ENCODE peak calls at places on chromosome 1, in five cellular contexts. P, T, G, Y and B are unnamed samples.

GRCh38 chr1:13922440-13922839 is 222.5 kb downstream of the PRDM2 start:
- DNase-seq in T (no peak), Y (no peak), P (no peak), G (no peak), B (no peak)

GRCh38 chr1:23114424-23115079 is 54.1 kb downstream of the LUZP1 start:
- DNase-seq in Y (no peak), G (no peak), P (peak; percentile 48), T (no peak), B (no peak)

GRCh38 chr1:31576201-31576669 is at the start of gene TINAGL1:
- DNase-seq in T (peak; percentile 46), Y (peak; percentile 83), G (no peak), P (peak; percentile 48), B (no peak)

GRCh38 chr1:152461544-152461943 is 47.5 kb upstream of the CRNN start:
- DNase-seq in P (peak; percentile 51), Y (peak; percentile 33), T (no peak), G (peak; percentile 20), B (peak; percentile 26)

GRCh38 chr1:85128296-85128695 is 72.5 kb downstream of the SYDE2 start:
- DNase-seq in G (peak; percentile 34), P (no peak), T (no peak), Y (no peak), B (no peak)

GRCh38 chr1:155093938-155094621 is 15.4 kb downstream of the EFNA3 start:
- DNase-seq in G (no peak), T (no peak), Y (no peak), P (peak; percentile 74), B (no peak)

GRCh38 chr1:58929667-58930325 is 145.9 kb upstream of the JUN start:
- DNase-seq in G (no peak), Y (peak; percentile 70), P (no peak), T (no peak), B (no peak)

GRCh38 chr1:44021581-44022321 is 9.5 kb downstream of the SLC6A9 start:
- DNase-seq in Y (no peak), G (no peak), P (no peak), T (no peak), B (no peak)

GRCh38 chr1:21045351-21045750 is 131.3 kb downstream of the EIF4G3 start:
- DNase-seq in P (no peak), G (no peak), T (no peak), Y (no peak), B (no peak)

GRCh38 chr1:59136541-59137335 is 160.2 kb upstream of the FGGY start:
- DNase-seq in T (no peak), Y (peak; percentile 50), P (no peak), G (no peak), B (no peak)

GRCh38 chr1:39688706-39689105 is 2.5 kb downstream of the HPCAL4 start:
- DNase-seq in T (peak; percentile 5), G (no peak), Y (no peak), P (no peak), B (no peak)

GRCh38 chr1:205298191-205298994 is 23.2 kb downstream of the NUAK2 start:
- DNase-seq in P (peak; percentile 40), G (peak; percentile 85), T (no peak), Y (peak; percentile 97), B (no peak)

GRCh38 chr1:9653783-9654517 is 2.4 kb downstream of the PIK3CD start:
- DNase-seq in P (no peak), T (peak; percentile 35), G (no peak), Y (no peak), B (no peak)

DNA sequence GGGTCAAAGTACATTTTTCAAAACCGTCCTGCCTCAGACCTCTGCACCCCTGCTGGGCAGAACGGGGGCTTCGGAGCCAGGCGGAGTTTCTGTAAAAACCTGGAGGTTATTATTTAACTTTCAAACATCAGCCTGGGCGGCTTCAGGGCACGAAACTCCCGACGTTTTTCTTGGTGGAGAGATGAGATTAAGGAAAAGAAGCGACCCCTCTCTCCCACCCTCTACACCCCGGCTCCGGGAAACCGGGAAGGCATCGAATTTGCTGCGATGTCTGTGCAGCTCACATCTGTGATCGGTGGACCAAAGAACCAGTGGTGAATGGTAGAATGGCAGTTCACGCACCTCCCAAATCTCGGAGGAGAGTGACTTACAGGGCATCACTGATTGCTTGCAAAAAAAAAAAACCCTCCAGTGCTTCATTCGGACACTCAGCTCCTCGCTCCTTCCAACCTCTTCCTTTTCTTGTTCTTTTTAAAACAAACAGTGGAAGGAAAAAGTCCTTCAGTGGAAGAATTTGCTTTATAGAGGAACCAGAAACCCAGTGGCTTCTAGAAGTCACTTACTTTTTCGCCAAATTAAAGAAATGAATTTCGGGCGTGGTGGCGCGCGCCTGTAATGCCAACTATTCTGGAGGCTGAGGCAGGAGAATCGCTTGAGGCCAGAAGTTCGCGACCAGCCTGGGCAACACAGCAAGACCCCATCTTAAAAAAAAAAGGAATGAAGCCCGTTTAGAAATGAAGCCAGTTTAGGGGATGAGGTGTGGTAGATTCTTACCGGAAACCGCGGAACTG is 875 bp downstream of the PHACTR4 start:
- DNase-seq in P (no peak), Y (no peak), T (peak; percentile 60), G (no peak), B (peak; percentile 56)
- TF ChIP-seq CTCF in P (no peak), Y (no peak), T (no peak), G (no peak), B (no peak)

GRCh38 chr1:183237046-183237445 is 51.0 kb downstream of the LAMC2 start:
- DNase-seq in Y (no peak), T (no peak), P (no peak), G (no peak), B (no peak)

GRCh38 chr1:183236158-183236725 is 50.2 kb downstream of the LAMC2 start:
- DNase-seq in Y (no peak), T (no peak), P (no peak), G (no peak), B (no peak)

GRCh38 chr1:183233113-183233512 is 47.0 kb downstream of the LAMC2 start:
- DNase-seq in T (no peak), G (no peak), P (no peak), Y (no peak), B (no peak)

GRCh38 chr1:183235503-183235902 is 49.4 kb downstream of the LAMC2 start:
- DNase-seq in P (no peak), Y (no peak), T (no peak), G (no peak), B (no peak)

DNA sequence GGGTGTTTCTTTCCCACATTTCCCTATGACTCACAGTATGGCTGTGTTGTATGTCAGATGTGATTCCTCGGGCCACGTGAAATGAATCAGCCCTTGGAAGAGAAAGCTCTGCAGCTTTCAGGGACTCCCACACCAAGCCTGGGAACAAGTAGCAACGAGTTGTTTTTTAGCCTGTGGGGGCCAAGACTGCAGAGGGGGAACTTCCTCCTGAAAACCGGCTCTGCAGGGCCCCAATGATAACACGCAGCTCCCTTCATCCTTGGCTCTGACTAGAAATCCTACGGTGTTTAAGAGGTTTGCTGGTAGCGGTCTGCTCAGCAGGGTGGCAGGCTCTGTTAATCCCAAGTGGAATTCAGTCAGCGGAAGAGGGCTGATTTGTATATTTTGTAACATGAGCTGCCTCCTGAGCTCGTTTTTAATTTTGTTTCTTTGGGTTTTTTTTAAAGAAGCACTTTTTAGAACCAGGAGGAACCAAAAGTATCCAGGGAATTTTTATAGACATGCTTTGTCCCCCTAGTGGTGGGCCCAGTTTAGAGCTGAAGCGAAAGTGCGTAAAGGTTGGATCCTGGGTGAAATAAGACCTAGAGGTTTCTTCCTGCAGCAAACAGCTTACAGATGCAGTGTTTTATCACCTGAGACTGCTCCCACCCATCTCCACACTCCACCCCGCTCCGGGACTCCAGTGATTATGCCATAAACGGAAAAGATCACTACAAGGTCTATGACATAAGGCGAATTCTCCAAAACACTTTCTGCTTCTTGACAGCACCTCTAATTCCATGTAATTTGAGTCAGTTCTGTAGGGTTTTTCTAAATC is 48.8 kb downstream of the LAMC2 start:
- DNase-seq in T (no peak), G (peak; percentile 89), Y (peak; percentile 97), P (peak; percentile 98), B (no peak)
- TF ChIP-seq CTCF in T (no peak), G (peak; percentile 83), Y (peak; percentile 70), P (peak; percentile 69), B (peak; percentile 9)

GRCh38 chr1:50099654-50100053 is 9.1 kb upstream of the ELAVL4 start:
- DNase-seq in T (no peak), G (no peak), P (no peak), Y (no peak), B (no peak)
- TF ChIP-seq CTCF in T (no peak), G (no peak), P (no peak), Y (no peak), B (no peak)

DNA sequence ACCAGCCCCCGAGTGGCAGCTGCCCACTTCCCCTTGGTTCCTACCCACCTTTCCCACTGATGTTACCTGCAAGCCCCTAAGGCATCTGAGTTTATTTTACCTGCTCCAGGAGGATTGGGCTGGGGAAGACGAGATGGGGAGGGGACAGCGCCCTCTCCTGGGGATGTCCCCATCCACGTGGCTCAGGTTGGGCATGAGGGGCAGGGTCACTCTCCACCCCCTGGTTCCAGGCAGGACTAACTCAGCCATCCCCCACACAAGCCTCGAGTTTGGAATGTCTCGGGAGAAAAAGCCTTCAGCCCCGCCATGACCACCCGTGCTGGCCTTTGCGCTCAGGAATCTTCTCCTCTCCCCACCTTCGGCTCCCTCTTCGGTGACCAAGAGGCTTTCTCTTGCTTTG is 90.0 kb downstream of the ARHGEF10L start:
- DNase-seq in G (no peak), P (no peak), T (no peak), Y (no peak), B (no peak)
- TF ChIP-seq CTCF in G (peak; percentile 15), P (no peak), T (no peak), Y (no peak), B (no peak)

GRCh38 chr1:66265796-66266195 is 268.2 kb upstream of the SGIP1 start:
- DNase-seq in T (peak; percentile 15), Y (no peak), P (peak; percentile 83), G (no peak), B (no peak)
- TF ChIP-seq CTCF in T (no peak), Y (no peak), P (no peak), G (no peak), B (no peak)

GRCh38 chr1:54848134-54848948 is 38.7 kb downstream of the DHCR24 start:
- DNase-seq in Y (no peak), G (no peak), P (no peak), T (no peak), B (no peak)
- TF ChIP-seq CTCF in Y (no peak), G (no peak), P (no peak), T (no peak), B (no peak)

DNA sequence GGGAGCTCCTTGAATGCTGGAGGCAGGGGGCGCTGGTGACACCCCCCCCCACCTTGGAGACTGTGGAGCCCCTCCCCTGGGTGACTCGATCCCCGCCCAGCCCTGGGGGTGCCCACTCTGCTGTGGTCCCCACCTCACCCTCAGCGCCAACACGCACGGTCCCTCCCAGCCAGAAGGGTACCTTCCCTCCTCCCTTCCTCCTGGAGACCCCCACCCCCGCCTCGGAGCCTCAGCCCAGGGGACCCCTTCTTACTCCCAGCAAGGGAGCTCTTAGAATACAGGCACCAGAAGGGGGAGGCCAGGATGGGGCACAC is 5.6 kb downstream of the PLEKHG5 start:
- DNase-seq in P (peak; percentile 41), G (no peak), T (no peak), Y (no peak), B (no peak)
- TF ChIP-seq CTCF in P (no peak), G (no peak), T (no peak), Y (no peak), B (no peak)

DNA sequence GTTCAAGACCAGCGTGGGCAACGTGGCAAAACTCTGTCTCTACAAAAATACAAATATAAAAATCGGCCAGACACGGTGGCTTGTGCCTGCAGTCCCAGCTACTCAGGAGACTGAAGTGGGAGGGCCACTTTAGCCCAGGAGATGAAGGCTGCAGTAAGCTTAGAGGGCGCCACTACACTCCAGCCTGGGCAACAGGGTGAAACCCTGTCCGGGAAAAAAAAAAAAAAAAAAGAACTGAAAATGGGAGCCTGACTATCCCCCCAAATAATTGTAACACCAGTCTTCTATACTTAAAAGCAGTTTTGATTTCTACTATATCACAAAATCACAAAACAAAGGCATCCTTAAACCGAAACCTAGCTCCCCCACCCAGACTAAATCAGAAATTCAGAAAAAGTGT is 60.3 kb downstream of the CDC42BPA start:
- DNase-seq in G (no peak), Y (no peak), T (no peak), P (no peak), B (no peak)
- TF ChIP-seq CTCF in G (no peak), Y (no peak), T (no peak), P (no peak), B (no peak)